ENCODE peak calls at places on chromosomes 16 and 17, in ten cellular contexts. F is tibial nerve, V is RWPE2, J is thoracic aorta, L is neural progenitor cell, G is psoas muscle, Q is lung, T is heart right ventricle, A is spleen, D is IMR-90. W is an unnamed sample. For H3K4me1, the result is how much of the 10 kb centered on the place peaks cover.

GRCh38 chr17:39903158-39903884 is 15.1 kb downstream of the GSDMB start:
- DNase-seq in J (no peak), D (no peak), V (no peak), F (no peak), Q (no peak), A (no peak), T (no peak), G (no peak), L (no peak), W (no peak)

GRCh38 chr16:19804538-19805323 is 79.9 kb downstream of the GPRC5B start:
- DNase-seq in A (no peak), J (no peak), T (peak), Q (peak), L (peak), D (no peak), G (peak), V (no peak), F (no peak), W (no peak)

GRCh38 chr16:23557779-23558330 is 328 bp downstream of the UBFD1 start:
- DNase-seq in Q (peak), F (peak), J (no peak), D (peak), T (peak), L (no peak), G (no peak), V (no peak), A (no peak), W (no peak)

GRCh38 chr17:65588194-65588808 is 26.9 kb upstream of the AXIN2 start:
- DNase-seq in F (no peak), G (no peak), T (no peak), A (no peak), L (no peak), Q (peak), V (no peak), J (no peak), D (no peak), W (no peak)

GRCh38 chr17:13153036-13153435 is 135.2 kb upstream of the ELAC2 start:
- DNase-seq in V (no peak), J (no peak), G (no peak), A (no peak), L (no peak), Q (no peak), T (no peak), D (peak), F (no peak), W (no peak)

GRCh38 chr16:3113765-3114479 is 1.5 kb downstream of the ZNF205 start:
- DNase-seq in F (no peak), J (no peak), L (no peak), Q (no peak), T (no peak), D (peak), G (no peak), V (no peak), A (no peak), W (no peak)

GRCh38 chr17:5286846-5287245 is 4.8 kb downstream of the RABEP1 start:
- DNase-seq in V (no peak), T (no peak), A (no peak), J (no peak), D (no peak), G (no peak), L (no peak), Q (no peak), F (no peak), W (no peak)

GRCh38 chr17:59853168-59853918 is 39.4 kb downstream of the TUBD1 start:
- DNase-seq in G (no peak), D (peak), L (peak), A (peak), T (no peak), V (peak), Q (peak), J (no peak), F (no peak), W (no peak)

GRCh38 chr16:70738083-70738977 is 52.5 kb upstream of the MTSS2 start:
- DNase-seq in V (no peak), G (peak), J (no peak), Q (peak), F (no peak), D (peak), L (peak), T (peak), A (no peak), W (peak)

GRCh38 chr16:2520784-2521577 is 810 bp downstream of the AMDHD2 start:
- DNase-seq in Q (peak), L (peak), D (no peak), V (peak), T (peak), J (no peak), G (peak), F (no peak), A (peak), W (peak)

GRCh38 chr16:89443727-89444084 is 46.7 kb downstream of the ANKRD11 start:
- DNase-seq in L (no peak), F (no peak), V (peak), A (peak), T (no peak), D (no peak), Q (no peak), G (no peak), J (no peak), W (no peak)

GRCh38 chr17:30958187-30958586 is 12.7 kb upstream of the RNF135 start:
- DNase-seq in J (no peak), G (peak), V (no peak), L (no peak), A (no peak), F (no peak), T (no peak), D (no peak), Q (no peak), W (no peak)

GRCh38 chr17:79796570-79797491 is at the start of gene CBX8:
- DNase-seq in Q (peak), L (peak), V (peak), T (peak), A (peak), J (peak), D (peak), F (peak), G (peak), W (peak)

GRCh38 chr17:59423137-59423703 is 91.8 kb downstream of the YPEL2 start:
- DNase-seq in F (no peak), T (peak), Q (no peak), D (peak), L (no peak), V (no peak), J (no peak), G (peak), A (no peak), W (peak)

GRCh38 chr17:66275651-66276050 is 26.8 kb upstream of the PRKCA start:
- DNase-seq in G (no peak), J (peak), A (no peak), T (no peak), V (peak), L (no peak), Q (no peak), F (no peak), D (peak), W (no peak)

GRCh38 chr17:40541060-40541872 is 24.0 kb downstream of the CCR7 start:
- DNase-seq in L (no peak), J (no peak), G (no peak), Q (no peak), D (no peak), V (peak), A (peak), T (no peak), F (no peak), W (peak)

GRCh38 chr17:19744492-19744891 is 3.6 kb downstream of the ALDH3A1 start:
- DNase-seq in T (peak), V (no peak), A (no peak), G (no peak), Q (no peak), F (no peak), D (no peak), L (no peak), J (no peak), W (no peak)

GRCh38 chr16:48386559-48387312 is 1.5 kb upstream of the SIAH1 start:
- DNase-seq in L (no peak), J (no peak), F (peak), T (no peak), G (peak), A (no peak), D (no peak), V (no peak), Q (no peak), W (no peak)

GRCh38 chr16:23026777-23027362 is 122.4 kb downstream of the USP31 start:
- DNase-seq in D (peak), L (peak), T (no peak), Q (no peak), G (no peak), V (no peak), J (no peak), F (no peak), A (no peak), W (no peak)

GRCh38 chr16:54280751-54281150 is 5.8 kb downstream of the IRX3 start:
- DNase-seq in V (peak), A (no peak), F (no peak), T (no peak), Q (no peak), J (no peak), L (no peak), G (no peak), D (no peak), W (no peak)

GRCh38 chr17:82981141-82981540 is 98.3 kb upstream of the METRNL start:
- DNase-seq in G (no peak), T (no peak), D (no peak), J (no peak), A (no peak), L (no peak), F (no peak), Q (peak), V (no peak), W (no peak)

GRCh38 chr16:67648764-67649407 is 3.9 kb downstream of the CARMIL2 start:
- DNase-seq in G (peak), F (no peak), J (no peak), A (no peak), V (no peak), D (no peak), L (no peak), T (no peak), Q (no peak), W (no peak)

GRCh38 chr17:79706931-79707382 is 23.8 kb upstream of the ENPP7 start:
- DNase-seq in F (no peak), J (no peak), L (peak), G (no peak), Q (no peak), V (peak), A (no peak), T (no peak), D (no peak), W (peak)

GRCh38 chr17:2393954-2394749 is 6.7 kb downstream of the MNT start:
- DNase-seq in G (peak), J (no peak), T (no peak), A (peak), V (no peak), D (no peak), F (no peak), L (peak), Q (no peak), W (no peak)

GRCh38 chr17:27319536-27320221 is 25.8 kb downstream of the WSB1 start:
- DNase-seq in J (peak), T (peak), L (no peak), V (no peak), D (peak), A (no peak), Q (peak), G (peak), F (no peak), W (peak)

GRCh38 chr16:70511833-70512232 is 11.5 kb downstream of the COG4 start:
- DNase-seq in F (no peak), V (no peak), A (no peak), L (no peak), T (no peak), Q (no peak), D (no peak), J (no peak), G (no peak), W (no peak)

GRCh38 chr17:3602499-3602898 is 6.7 kb downstream of the TRPV1 start:
- DNase-seq in J (no peak), V (no peak), Q (no peak), F (no peak), D (peak), A (no peak), G (no peak), L (peak), T (peak), W (no peak)

GRCh38 chr17:78559749-78560368 is 17.3 kb downstream of the DNAH17 start:
- DNase-seq in D (no peak), J (no peak), T (no peak), G (peak), F (no peak), V (no peak), L (no peak), A (no peak), Q (no peak), W (no peak)
- TF ChIP-seq CTCF in D (no peak), J (no peak), T (no peak), G (no peak), F (no peak), V (peak), L (peak), A (no peak), Q (no peak), W (no peak)

DNA sequence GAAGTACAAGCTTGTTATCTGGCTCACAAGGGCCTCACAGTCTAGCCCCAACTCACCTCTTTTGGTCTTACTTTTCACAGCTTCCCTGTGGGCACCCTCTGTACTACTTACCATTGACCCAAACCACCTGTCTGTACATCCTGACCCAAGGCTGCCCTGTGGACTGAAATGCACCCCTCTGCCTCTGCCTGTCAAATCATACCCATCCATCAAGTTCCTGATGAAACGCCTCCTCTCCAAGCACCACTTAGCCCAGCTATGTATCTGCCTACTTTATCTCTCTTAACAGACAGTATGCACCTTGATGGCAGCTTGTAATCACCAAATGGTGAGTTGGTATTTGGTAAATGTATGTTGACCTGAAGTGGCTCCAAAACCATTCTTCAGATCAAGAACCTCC is 7.5 kb upstream of the MAP3K14 start:
- DNase-seq in J (no peak), F (no peak), D (no peak), L (no peak), G (no peak), A (peak), Q (no peak), V (no peak), T (no peak), W (no peak)
- H3K4me1 ChIP-seq in J (under half), F (under half), D (under half), L (under half), G (under half), A (under half), Q (under half), V (under half), T (under half), W (under half)

DNA sequence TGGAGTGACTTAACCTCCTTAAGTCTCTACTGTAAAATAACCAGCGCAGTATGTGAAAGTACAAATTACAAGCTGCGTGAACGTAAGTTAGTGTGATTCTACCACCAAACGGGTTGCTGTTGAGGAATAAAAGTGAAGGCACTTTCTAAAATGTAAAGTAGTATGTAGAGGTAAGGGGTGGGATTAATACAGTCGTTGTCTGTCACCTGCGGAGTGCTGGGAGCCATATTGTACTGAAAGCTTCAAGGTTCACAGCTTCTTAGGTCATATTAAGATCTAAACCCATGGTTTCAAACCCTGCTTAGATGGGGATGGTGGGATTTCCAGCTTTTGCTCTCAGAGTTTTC is 1.4 kb downstream of the RSPRY1 start:
- DNase-seq in A (no peak), F (no peak), Q (no peak), D (no peak), T (no peak), J (no peak), G (no peak), V (no peak), L (no peak), W (no peak)
- TF ChIP-seq CTCF in A (no peak), F (no peak), Q (no peak), D (no peak), T (no peak), J (no peak), G (no peak), V (no peak), L (no peak), W (no peak)

GRCh38 chr16:20867585-20867984 is 32.6 kb downstream of the DCUN1D3 start:
- DNase-seq in J (no peak), G (no peak), Q (no peak), V (no peak), A (no peak), F (no peak), T (no peak), L (no peak), D (peak), W (no peak)
- H3K4me1 ChIP-seq in J (half or more), G (half or more), Q (half or more), V (under half), A (half or more), F (under half), T (half or more), L (under half), D (under half), W (under half)

DNA sequence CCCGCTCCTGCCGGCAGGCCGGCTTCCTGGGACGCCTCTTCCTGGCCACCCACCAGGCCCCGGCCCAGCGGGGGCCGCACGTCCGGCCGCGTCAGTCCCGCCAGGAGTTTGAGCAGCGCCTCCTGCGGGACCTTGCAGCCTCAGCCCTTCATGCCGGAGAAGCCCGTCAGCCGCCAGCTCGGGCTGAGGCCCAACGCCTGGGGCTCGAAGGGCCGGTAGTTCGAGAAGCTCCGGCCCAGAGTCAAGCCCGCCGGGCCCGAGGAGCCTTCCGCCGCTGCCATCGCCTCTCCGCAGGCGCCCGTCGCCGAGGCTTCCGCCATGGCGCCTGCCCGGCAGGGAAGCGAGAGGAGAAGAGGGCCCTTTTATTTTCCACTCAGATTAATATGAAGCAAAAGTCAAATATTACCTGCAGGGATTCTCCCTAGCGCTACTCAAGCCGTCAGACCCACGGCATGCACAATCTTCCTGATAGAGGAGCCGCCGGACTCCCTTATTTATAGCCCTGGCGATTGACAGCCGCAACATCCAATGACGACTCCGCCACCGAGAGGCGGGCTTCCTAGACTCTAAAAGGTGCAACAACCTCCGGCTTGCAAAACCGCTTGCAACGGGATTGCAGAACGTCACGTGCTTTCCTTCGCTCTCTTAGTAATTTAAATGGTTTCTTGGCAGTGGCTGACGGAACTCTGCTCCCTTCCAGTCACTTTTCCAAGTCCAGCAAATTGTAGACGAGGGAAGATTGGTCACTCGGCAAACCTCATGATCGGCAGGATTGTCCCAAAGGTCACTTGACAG is at the start of gene SEPHS2:
- DNase-seq in L (peak), G (peak), V (peak), A (peak), J (peak), F (peak), T (peak), D (peak), Q (peak), W (peak)
- TF ChIP-seq CTCF in L (peak), G (peak), V (peak), A (peak), J (peak), F (peak), T (peak), D (peak), Q (no peak), W (peak)